ENCODE peak calls at places on chromosomes 11 and 22, in four cellular contexts. L is left ventricle myocardium inferior, W is K562, D is fibroblast of lung. Q is an unnamed sample.

GRCh38 chr11:31240340-31240904 is 129.1 kb downstream of the DCDC1 start:
- DNase-seq in L (no peak), W (peak), D (peak), Q (peak)

GRCh38 chr11:109783017-109783416 is 310.2 kb upstream of the ZC3H12C start:
- DNase-seq in L (no peak), D (no peak), W (no peak), Q (no peak)

GRCh38 chr11:69055598-69056516 is 7.1 kb downstream of the TPCN2 start:
- DNase-seq in W (no peak), L (peak), D (no peak), Q (no peak)

GRCh38 chr11:100774859-100775258 is 87.8 kb downstream of the ARHGAP42 start:
- DNase-seq in W (no peak), D (no peak), L (no peak), Q (no peak)

GRCh38 chr11:78830277-78830676 is 255.6 kb upstream of the NARS2 start:
- DNase-seq in W (no peak), D (peak), L (no peak), Q (no peak)

GRCh38 chr22:44003016-44003775 is 20.9 kb upstream of the PARVB start:
- DNase-seq in L (no peak), D (no peak), W (no peak), Q (no peak)

GRCh38 chr11:1881442-1882264 is 10.0 kb downstream of the PRR33 start:
- DNase-seq in D (no peak), L (peak), W (no peak), Q (no peak)

GRCh38 chr22:29727248-29727551 is 7.4 kb downstream of the CABP7 start:
- DNase-seq in W (peak), L (peak), D (no peak), Q (no peak)

GRCh38 chr11:68040121-68040956 is 1.5 kb downstream of the TCIRG1 start:
- DNase-seq in D (peak), W (no peak), L (peak), Q (peak)

GRCh38 chr11:96168623-96169022 is 174.4 kb downstream of the MAML2 start:
- DNase-seq in L (no peak), D (peak), W (no peak), Q (peak)

GRCh38 chr11:16862733-16863132 is 124.3 kb downstream of the C11orf58 start:
- DNase-seq in L (no peak), D (no peak), W (peak), Q (no peak)

GRCh38 chr11:398826-399225 is 4.8 kb downstream of the PKP3 start:
- DNase-seq in D (no peak), W (no peak), L (no peak), Q (no peak)

GRCh38 chr11:10567466-10567865 is 999 bp downstream of the LYVE1 start:
- DNase-seq in W (no peak), L (no peak), D (no peak), Q (no peak)

GRCh38 chr22:49829044-49829719 is 1.5 kb upstream of the BRD1 start:
- DNase-seq in L (no peak), D (no peak), W (no peak), Q (no peak)

GRCh38 chr11:92286718-92287117 is 62.1 kb downstream of the FAT3 start:
- DNase-seq in D (peak), W (no peak), L (no peak), Q (no peak)

GRCh38 chr11:132496341-132496740 is 1036.0 kb downstream of the OPCML start:
- DNase-seq in L (no peak), W (no peak), D (peak), Q (no peak)

GRCh38 chr11:2891291-2891690 is 5.7 kb upstream of the CDKN1C start:
- DNase-seq in D (no peak), L (no peak), W (peak), Q (no peak)
- H3K27ac ChIP-seq in D (no peak), L (peak), W (peak), Q (peak)

GRCh38 chr11:128424271-128424709 is 163.1 kb downstream of the ETS1 start:
- DNase-seq in W (no peak), L (peak), D (peak), Q (no peak)

GRCh38 chr11:128421577-128421976 is 165.8 kb downstream of the ETS1 start:
- DNase-seq in L (no peak), D (peak), W (no peak), Q (no peak)

GRCh38 chr11:128422576-128423370 is 164.6 kb downstream of the ETS1 start:
- DNase-seq in W (no peak), L (peak), D (no peak), Q (no peak)

GRCh38 chr11:128420943-128421342 is 166.4 kb downstream of the ETS1 start:
- DNase-seq in W (no peak), D (peak), L (no peak), Q (peak)

DNA sequence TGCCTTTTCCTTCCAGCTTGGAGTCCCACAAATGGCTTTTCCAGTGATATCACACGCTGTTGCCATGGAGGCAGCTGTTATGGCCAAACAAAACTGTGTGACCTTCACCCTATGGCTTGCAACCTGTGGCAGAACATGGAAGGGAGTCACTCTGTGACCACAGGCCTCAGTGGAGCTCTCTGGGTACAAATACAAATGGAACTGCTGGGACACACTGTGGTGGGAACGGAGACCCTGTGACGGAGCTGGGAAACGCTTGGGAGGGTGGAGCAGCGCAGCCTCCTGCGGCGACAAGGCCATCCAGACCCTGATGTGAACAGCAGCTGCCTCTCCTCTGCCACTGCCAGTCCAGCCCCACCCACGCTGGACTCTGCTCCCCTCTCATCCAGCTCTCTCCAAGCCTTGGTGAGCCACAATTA is 162.5 kb downstream of the ETS1 start:
- DNase-seq in W (no peak), D (peak), L (peak), Q (no peak)
- H3K27ac ChIP-seq in W (no peak), D (peak), L (peak), Q (peak)

DNA sequence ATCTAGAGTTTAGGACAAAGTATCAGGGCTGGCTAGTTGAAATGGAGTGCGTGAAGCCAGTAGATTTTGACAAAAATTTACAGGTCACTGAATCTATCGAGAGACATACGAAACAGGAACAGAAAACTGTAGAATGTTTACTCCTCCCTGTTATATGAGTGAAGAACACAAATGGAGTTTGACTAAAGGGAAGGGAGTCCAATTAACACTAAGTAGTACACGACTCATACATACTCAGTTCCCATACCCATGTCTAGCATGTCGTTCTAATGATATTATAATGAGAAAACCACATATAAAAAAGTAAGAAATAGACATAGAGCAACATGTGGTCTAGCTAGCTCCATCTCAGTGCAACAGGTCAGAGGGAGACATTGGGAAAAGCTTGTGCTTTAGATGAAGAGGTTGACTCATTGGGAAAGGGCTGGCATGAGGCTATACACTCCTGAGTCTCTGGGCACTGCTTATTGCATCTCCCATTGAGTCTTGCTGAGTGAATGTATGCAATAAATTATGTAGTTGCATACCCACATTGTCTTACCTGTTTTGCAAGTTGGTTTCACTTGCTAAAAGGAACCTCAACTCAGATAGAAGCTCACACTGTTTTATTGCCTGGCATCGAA is 43.5 kb downstream of the CD44 start:
- DNase-seq in W (no peak), L (no peak), D (no peak), Q (no peak)
- H3K27ac ChIP-seq in W (no peak), L (no peak), D (no peak), Q (peak)

GRCh38 chr22:46043816-46044717 is 67.1 kb upstream of the WNT7B start:
- DNase-seq in D (peak), W (no peak), L (peak), Q (no peak)

GRCh38 chr22:46042786-46043185 is 65.8 kb upstream of the WNT7B start:
- DNase-seq in W (no peak), L (peak), D (peak), Q (no peak)

GRCh38 chr22:46041642-46042041 is 64.7 kb upstream of the WNT7B start:
- DNase-seq in W (no peak), L (no peak), D (no peak), Q (no peak)

GRCh38 chr22:46044718-46045458 is 67.9 kb upstream of the WNT7B start:
- DNase-seq in W (no peak), L (peak), D (peak), Q (no peak)

GRCh38 chr22:46043339-46043738 is 66.4 kb upstream of the WNT7B start:
- DNase-seq in D (no peak), W (no peak), L (no peak), Q (no peak)
- H3K27ac ChIP-seq in D (peak), W (no peak), L (peak), Q (no peak)

GRCh38 chr11:74005721-74006517 is 3.0 kb downstream of the UCP3 start:
- DNase-seq in W (no peak), L (no peak), D (no peak), Q (no peak)

GRCh38 chr11:74002832-74003231 is 6.1 kb downstream of the UCP3 start:
- DNase-seq in D (no peak), W (no peak), L (no peak), Q (no peak)

GRCh38 chr11:74001822-74002286 is 7.0 kb downstream of the UCP3 start:
- DNase-seq in L (no peak), D (no peak), W (no peak), Q (no peak)

GRCh38 chr11:74004694-74005615 is 3.9 kb downstream of the UCP3 start:
- DNase-seq in D (no peak), W (peak), L (no peak), Q (no peak)

DNA sequence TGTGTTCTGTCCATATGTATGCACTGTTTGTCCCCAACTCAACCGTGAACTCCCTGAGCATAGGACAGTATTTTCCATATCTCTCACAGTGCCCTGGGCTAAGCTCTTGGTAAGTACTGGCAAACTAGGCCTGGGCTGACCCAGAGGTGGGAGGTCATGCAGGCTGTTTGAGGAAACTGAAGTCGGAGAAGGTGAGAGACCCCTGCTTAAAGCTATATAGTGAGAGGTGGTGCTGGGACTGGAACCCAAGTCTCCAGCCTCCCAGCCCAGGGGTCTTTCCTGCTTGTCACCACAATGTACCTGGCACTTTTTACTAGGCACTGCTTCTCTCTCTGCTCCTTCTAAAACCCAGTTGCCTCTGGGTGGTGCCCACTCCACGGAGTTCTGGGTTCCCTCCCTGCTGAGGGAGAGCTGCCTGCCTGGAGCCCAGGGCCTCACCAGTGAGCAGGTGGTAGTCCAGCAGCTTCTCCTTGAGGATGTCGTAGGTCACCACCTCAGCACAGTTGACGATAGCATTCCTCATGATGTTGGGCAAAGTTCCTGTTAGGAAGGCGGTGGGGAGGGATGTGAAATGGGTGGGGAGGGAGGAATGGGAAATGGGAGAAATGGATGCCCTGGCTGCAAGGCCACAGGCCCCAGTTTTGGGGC is 4.7 kb downstream of the UCP3 start:
- DNase-seq in D (no peak), L (no peak), W (no peak), Q (no peak)
- H3K27ac ChIP-seq in D (no peak), L (no peak), W (no peak), Q (no peak)

DNA sequence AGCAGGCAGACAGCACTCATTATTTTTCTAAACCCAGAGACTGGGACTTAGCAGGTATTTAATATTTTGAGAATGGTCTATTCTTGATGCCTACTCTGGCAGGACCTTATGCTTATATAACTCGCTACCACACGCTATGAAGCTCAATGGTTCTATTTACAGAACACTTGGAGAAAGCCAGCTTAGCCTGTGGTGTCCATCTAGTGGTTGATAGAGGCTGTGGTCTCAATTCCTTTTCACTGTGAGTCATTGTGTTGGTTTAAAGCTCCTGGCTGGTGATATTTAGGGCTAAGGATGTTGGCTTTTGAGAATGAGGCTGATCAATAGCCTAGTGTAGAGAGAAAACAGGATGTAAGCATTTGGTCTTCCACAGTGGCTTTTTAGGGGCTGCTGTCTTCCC is 206.4 kb downstream of the DBX1 start:
- DNase-seq in L (no peak), W (peak), D (peak), Q (peak)
- H3K27ac ChIP-seq in L (peak), W (no peak), D (peak), Q (peak)

GRCh38 chr11:60952742-60953170 is 780 bp upstream of the SLC15A3 start:
- DNase-seq in W (no peak), D (no peak), L (no peak), Q (no peak)
- H3K27ac ChIP-seq in W (no peak), D (peak), L (peak), Q (no peak)